ENCODE peak calls at places on chromosomes 13 and 19, in four cellular contexts. W is A549, M is K562, Y is HepG2. F is an unnamed sample.

GRCh38 chr13:69243366-69243765 is 864.3 kb upstream of the ATXN8OS start:
- DNase-seq in W (no peak), M (no peak), Y (no peak), F (no peak)

GRCh38 chr19:35436477-35437141 is 11.4 kb upstream of the FFAR2 start:
- DNase-seq in W (no peak), M (peak; percentile 34), Y (no peak), F (no peak)

GRCh38 chr19:42349378-42350107 is 24.1 kb downstream of the MEGF8 start:
- DNase-seq in W (no peak), M (no peak), Y (no peak), F (no peak)

GRCh38 chr13:110590577-110590976 is 24.8 kb upstream of the NAXD start:
- DNase-seq in W (no peak), M (no peak), Y (no peak), F (no peak)

GRCh38 chr13:99800951-99801350 is 170.6 kb downstream of the ZIC5 start:
- DNase-seq in W (no peak), M (no peak), Y (no peak), F (peak; percentile 25)

GRCh38 chr19:38429055-38429810 is 3.2 kb upstream of the RASGRP4 start:
- DNase-seq in W (no peak), M (no peak), Y (no peak), F (no peak)

GRCh38 chr19:718251-719024 is 9.7 kb downstream of the PALM start:
- DNase-seq in W (no peak), M (no peak), Y (no peak), F (no peak)

GRCh38 chr19:58352760-58353671 is at the start of gene A1BG:
- DNase-seq in W (no peak), M (no peak), Y (no peak), F (no peak)

GRCh38 chr13:48252176-48252575 is 19.2 kb downstream of the ITM2B start:
- DNase-seq in W (no peak), M (no peak), Y (no peak), F (no peak)

GRCh38 chr19:38506723-38507550 is 73.4 kb downstream of the RYR1 start:
- DNase-seq in W (peak; percentile 100), M (peak; percentile 99), Y (peak; percentile 47), F (peak; percentile 100)

GRCh38 chr13:51066091-51066831 is 44.8 kb downstream of the C13orf42 start:
- DNase-seq in W (no peak), M (no peak), Y (no peak), F (no peak)

GRCh38 chr19:53903055-53903680 is 5.9 kb upstream of the CACNG7 start:
- DNase-seq in W (no peak), M (peak; percentile 64), Y (peak; percentile 52), F (peak; percentile 69)

GRCh38 chr19:58317481-58318072 is 9.2 kb upstream of the ZSCAN22 start:
- DNase-seq in W (no peak), M (peak; percentile 61), Y (no peak), F (no peak)

GRCh38 chr19:765179-765738 is 14.3 kb downstream of the MISP start:
- DNase-seq in W (no peak), M (no peak), Y (no peak), F (no peak)

GRCh38 chr19:42284066-42284501 is 15.0 kb downstream of the CIC start:
- DNase-seq in W (peak; percentile 87), M (peak; percentile 89), Y (no peak), F (peak; percentile 62)

GRCh38 chr19:2765376-2765775 is 17.7 kb downstream of the SGTA start:
- DNase-seq in W (no peak), M (no peak), Y (no peak), F (no peak)

GRCh38 chr13:110293037-110293436 is 13.9 kb downstream of the COL4A1 start:
- DNase-seq in W (no peak), M (no peak), Y (no peak), F (no peak)

GRCh38 chr19:10855879-10856522 is 7.8 kb downstream of the C19orf38 start:
- DNase-seq in W (peak; percentile 27), M (no peak), Y (no peak), F (peak; percentile 54)

GRCh38 chr19:10850631-10851030 is 2.4 kb downstream of the C19orf38 start:
- DNase-seq in W (no peak), M (no peak), Y (no peak), F (no peak)

GRCh38 chr19:10852941-10853340 is 4.7 kb downstream of the C19orf38 start:
- DNase-seq in W (no peak), M (no peak), Y (no peak), F (no peak)

GRCh38 chr19:10854350-10855089 is 6.3 kb downstream of the C19orf38 start:
- DNase-seq in W (no peak), M (no peak), Y (peak; percentile 67), F (no peak)

DNA sequence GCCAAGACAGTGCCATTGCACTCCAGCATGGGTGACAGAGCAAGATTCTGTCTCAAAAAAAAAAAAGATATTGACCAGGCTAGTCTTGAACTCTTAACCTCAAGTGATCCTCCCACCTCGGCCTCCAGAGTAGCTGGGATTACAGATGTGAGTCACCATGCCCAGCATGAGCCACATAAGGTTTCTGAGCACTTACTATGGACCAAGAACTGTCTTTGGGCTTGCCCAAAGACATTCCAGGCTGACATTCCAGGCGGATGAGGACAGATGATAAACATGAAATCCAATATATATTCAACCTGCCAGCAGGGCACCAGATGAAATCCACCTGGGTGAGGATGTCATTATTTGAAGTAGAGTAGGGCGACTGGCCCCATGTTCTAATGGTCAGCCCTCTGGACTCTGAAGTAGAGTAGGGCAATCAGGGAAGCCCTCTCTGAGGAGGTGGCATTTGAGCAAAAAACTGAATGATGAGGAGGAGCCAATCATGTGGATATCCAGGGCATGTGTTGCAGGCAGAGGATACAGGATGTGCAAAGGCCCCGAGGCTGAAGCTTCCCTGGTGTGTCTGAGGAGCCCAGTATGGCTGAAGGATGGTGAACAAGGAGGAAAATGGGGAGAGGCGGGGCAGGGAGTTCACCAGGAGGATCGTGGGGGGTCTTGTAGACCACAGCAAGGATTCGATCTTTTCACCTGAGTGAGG is 4.0 kb downstream of the C19orf38 start:
- DNase-seq in W (no peak), M (no peak), Y (peak; percentile 63), F (no peak)
- TF ChIP-seq HMGXB4 in W (no peak), M (no peak), Y (no peak), F (no peak)

GRCh38 chr19:12034196-12034595 is 1.3 kb downstream of the ZNF433 start:
- DNase-seq in W (no peak), M (no peak), Y (no peak), F (no peak)
- TF ChIP-seq MAX in W (no peak), M (no peak), Y (no peak), F (no peak)

GRCh38 chr19:33064117-33064777 is 441 bp downstream of the RHPN2 start:
- DNase-seq in W (no peak), M (peak; percentile 38), Y (no peak), F (peak; percentile 78)
- TF ChIP-seq HMGXB4 in W (no peak), M (no peak), Y (no peak), F (no peak)

DNA sequence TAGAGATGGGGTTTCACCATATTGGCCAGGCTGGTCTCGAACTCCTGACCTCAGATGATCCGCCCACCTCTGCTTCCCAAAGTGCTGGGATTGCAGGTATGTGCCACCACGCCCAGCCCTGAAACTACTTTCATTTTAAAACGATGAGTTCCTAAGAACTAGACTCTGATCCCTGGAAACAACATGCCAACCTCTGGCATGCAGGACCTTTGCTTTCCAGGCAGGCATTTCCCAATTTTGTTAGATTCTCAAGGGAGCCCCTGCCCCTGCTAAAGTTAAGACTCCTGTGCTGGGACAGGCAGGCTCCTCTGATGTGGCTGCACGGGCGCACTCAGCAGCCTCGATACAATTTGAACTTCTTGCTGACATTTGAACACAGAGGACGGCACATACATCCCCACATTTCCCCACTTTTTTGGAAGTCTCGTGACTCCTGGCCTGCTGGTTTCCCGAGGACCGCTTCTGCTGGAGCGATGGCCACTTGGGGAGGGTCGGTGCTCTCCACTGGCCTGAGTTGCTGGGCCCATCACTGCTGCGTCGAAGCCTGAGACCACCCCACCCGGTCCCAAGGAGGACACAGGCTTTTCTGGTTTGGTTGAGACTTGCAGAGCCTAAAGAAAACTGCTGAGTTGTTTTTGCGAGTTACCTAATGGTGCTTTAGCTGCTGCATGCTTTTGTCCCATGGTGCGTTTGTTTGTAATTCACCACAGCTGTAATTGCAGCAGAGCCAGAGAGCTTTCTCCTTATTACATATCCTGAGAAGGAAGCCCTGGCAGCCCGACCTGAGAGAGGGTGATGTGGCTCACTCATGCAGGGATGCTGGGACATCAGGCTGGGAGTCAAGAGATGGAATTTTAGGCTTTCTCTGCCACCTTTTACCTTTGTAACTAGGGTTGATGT is 8.2 kb downstream of the ATP11A start:
- DNase-seq in W (no peak), M (no peak), Y (peak; percentile 53), F (peak; percentile 10)
- TF ChIP-seq MAX in W (no peak), M (no peak), Y (no peak), F (no peak)

GRCh38 chr19:8461376-8461775 is 16.6 kb downstream of the HNRNPM start:
- DNase-seq in W (no peak), M (no peak), Y (no peak), F (no peak)

GRCh38 chr19:8458380-8458779 is 13.6 kb downstream of the HNRNPM start:
- DNase-seq in W (no peak), M (no peak), Y (no peak), F (no peak)

GRCh38 chr19:8460516-8461298 is 15.9 kb downstream of the HNRNPM start:
- DNase-seq in W (no peak), M (no peak), Y (no peak), F (no peak)

GRCh38 chr19:8459095-8459494 is 14.3 kb downstream of the HNRNPM start:
- DNase-seq in W (no peak), M (no peak), Y (no peak), F (no peak)

DNA sequence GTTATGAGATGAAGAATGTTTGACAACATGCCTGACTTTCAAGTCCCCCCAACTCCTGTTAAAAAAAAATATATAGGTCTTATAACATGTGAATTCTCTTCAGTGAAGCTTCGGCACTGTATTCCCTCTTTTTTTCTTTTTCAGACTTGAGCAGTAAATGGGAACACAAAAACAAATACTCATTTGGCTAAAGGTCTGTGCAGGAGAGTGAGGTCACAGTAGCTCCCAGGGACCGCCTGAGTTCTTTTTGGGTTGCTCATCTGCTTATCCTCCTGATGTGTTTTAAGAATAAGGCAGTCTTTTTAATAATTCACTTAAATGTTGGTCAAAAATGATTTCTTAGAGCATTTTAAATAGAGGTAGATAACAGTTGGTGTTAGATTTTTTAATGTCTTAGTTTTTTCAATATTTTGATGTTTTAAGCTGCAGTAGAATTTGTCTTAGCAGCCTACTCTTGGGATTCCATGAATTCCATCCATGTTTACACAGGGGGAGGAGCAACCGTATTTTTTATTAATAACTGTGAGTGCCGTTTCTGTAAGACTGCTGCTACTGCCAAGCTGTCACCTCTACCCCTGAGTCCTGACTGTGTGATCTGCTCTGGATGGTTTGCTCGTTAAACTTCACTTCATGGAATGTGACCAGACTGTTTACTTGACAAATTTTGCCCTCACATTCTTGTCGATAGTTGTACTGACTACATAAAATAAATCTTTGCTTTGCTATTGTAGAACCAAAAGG is 14.9 kb downstream of the HNRNPM start:
- DNase-seq in W (peak; percentile 49), M (no peak), Y (peak; percentile 29), F (no peak)
- TF ChIP-seq HMGXB4 in W (no peak), M (no peak), Y (no peak), F (no peak)

DNA sequence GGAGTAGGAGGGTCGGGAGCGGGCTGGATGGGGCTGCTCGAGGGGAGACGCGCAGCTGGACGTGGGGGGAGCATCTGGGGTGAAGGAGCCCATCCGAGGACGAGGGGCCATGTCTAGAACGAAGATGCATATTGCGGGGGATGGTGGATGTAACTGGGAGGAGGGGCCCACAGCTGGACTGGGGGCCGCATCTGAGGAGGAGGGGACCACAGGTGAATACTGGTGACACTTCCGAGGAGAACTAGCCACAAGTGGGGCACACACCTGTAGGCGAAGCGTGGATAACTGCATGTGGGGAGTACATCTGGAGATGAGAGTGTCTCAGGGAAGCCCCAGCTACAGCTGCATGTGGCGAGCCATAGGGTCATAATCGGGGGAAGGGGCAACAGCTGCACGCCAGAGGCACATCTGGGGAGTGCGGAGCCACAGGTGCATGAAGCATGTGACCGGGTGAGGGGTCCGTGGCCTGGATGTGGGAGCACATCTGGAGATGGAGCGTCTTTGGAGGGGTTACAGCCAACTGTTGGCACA is 402 bp downstream of the ZSWIM9 start:
- DNase-seq in W (no peak), M (peak; percentile 14), Y (no peak), F (peak; percentile 20)
- TF ChIP-seq MAX in W (no peak), M (peak; percentile 50), Y (no peak), F (peak; percentile 51)

F was measured in WTC11.